ENCODE peak calls at places on chromosomes 4 and X, in ten cellular contexts. One of them, this sample, is unnamed.

GRCh38 chrX:25344191-25344936 is 328.6 kb upstream of the ARX start:
- DNase-seq in OCI-LY7: no peak
- DNase-seq in AG04449: no peak
- DNase-seq in coronary artery: no peak
- DNase-seq in mucosa of descending colon: no peak
- DNase-seq in upper lobe of left lung: no peak
- DNase-seq in esophagus squamous epithelium: no peak
- DNase-seq in dorsolateral prefrontal cortex: no peak
- DNase-seq in brain microvascular endothelial cell: no peak
- DNase-seq in A673: no peak
- DNase-seq in this sample: no peak

GRCh38 chrX:30513284-30513683 is 64.3 kb downstream of the TASL start:
- DNase-seq in dorsolateral prefrontal cortex: no peak
- DNase-seq in brain microvascular endothelial cell: no peak
- DNase-seq in mucosa of descending colon: no peak
- DNase-seq in OCI-LY7: peak
- DNase-seq in esophagus squamous epithelium: no peak
- DNase-seq in A673: peak
- DNase-seq in upper lobe of left lung: no peak
- DNase-seq in AG04449: no peak
- DNase-seq in coronary artery: no peak
- DNase-seq in this sample: no peak

GRCh38 chr4:13990596-13991589 is 363.4 kb upstream of the BOD1L1 start:
- DNase-seq in mucosa of descending colon: no peak
- DNase-seq in dorsolateral prefrontal cortex: no peak
- DNase-seq in OCI-LY7: no peak
- DNase-seq in AG04449: no peak
- DNase-seq in coronary artery: no peak
- DNase-seq in A673: peak
- DNase-seq in brain microvascular endothelial cell: peak
- DNase-seq in upper lobe of left lung: peak
- DNase-seq in esophagus squamous epithelium: no peak
- DNase-seq in this sample: peak

GRCh38 chrX:41332408-41332987 is 1.5 kb upstream of the DDX3X start:
- DNase-seq in mucosa of descending colon: peak
- DNase-seq in coronary artery: peak
- DNase-seq in AG04449: no peak
- DNase-seq in brain microvascular endothelial cell: peak
- DNase-seq in upper lobe of left lung: peak
- DNase-seq in A673: no peak
- DNase-seq in OCI-LY7: peak
- DNase-seq in esophagus squamous epithelium: peak
- DNase-seq in dorsolateral prefrontal cortex: no peak
- DNase-seq in this sample: no peak

GRCh38 chr4:78650106-78651021 is 98.8 kb downstream of the ANXA3 start:
- DNase-seq in mucosa of descending colon: no peak
- DNase-seq in upper lobe of left lung: no peak
- DNase-seq in A673: no peak
- DNase-seq in dorsolateral prefrontal cortex: no peak
- DNase-seq in OCI-LY7: no peak
- DNase-seq in AG04449: peak
- DNase-seq in coronary artery: no peak
- DNase-seq in esophagus squamous epithelium: no peak
- DNase-seq in brain microvascular endothelial cell: peak
- DNase-seq in this sample: no peak

GRCh38 chr4:155889036-155889793 is 14.3 kb upstream of the TDO2 start:
- DNase-seq in coronary artery: no peak
- DNase-seq in AG04449: peak
- DNase-seq in mucosa of descending colon: no peak
- DNase-seq in upper lobe of left lung: no peak
- DNase-seq in esophagus squamous epithelium: no peak
- DNase-seq in A673: peak
- DNase-seq in brain microvascular endothelial cell: peak
- DNase-seq in OCI-LY7: no peak
- DNase-seq in dorsolateral prefrontal cortex: no peak
- DNase-seq in this sample: peak

GRCh38 chr4:15040916-15041463 is 38.7 kb downstream of the CPEB2 start:
- DNase-seq in esophagus squamous epithelium: no peak
- DNase-seq in OCI-LY7: no peak
- DNase-seq in coronary artery: no peak
- DNase-seq in dorsolateral prefrontal cortex: no peak
- DNase-seq in upper lobe of left lung: no peak
- DNase-seq in brain microvascular endothelial cell: no peak
- DNase-seq in A673: no peak
- DNase-seq in mucosa of descending colon: no peak
- DNase-seq in AG04449: no peak
- DNase-seq in this sample: no peak

GRCh38 chr4:2259036-2259540 is 2.8 kb downstream of the MXD4 start:
- DNase-seq in dorsolateral prefrontal cortex: no peak
- DNase-seq in AG04449: no peak
- DNase-seq in upper lobe of left lung: peak
- DNase-seq in mucosa of descending colon: peak
- DNase-seq in esophagus squamous epithelium: no peak
- DNase-seq in OCI-LY7: no peak
- DNase-seq in coronary artery: peak
- DNase-seq in brain microvascular endothelial cell: no peak
- DNase-seq in A673: no peak
- DNase-seq in this sample: no peak

GRCh38 chr4:25564836-25565235 is 90.8 kb upstream of the SLC34A2 start:
- DNase-seq in upper lobe of left lung: no peak
- DNase-seq in dorsolateral prefrontal cortex: no peak
- DNase-seq in brain microvascular endothelial cell: no peak
- DNase-seq in esophagus squamous epithelium: no peak
- DNase-seq in OCI-LY7: no peak
- DNase-seq in coronary artery: no peak
- DNase-seq in mucosa of descending colon: no peak
- DNase-seq in A673: no peak
- DNase-seq in AG04449: no peak
- DNase-seq in this sample: no peak

GRCh38 chr4:25563071-25563564 is 92.5 kb upstream of the SLC34A2 start:
- DNase-seq in coronary artery: no peak
- DNase-seq in dorsolateral prefrontal cortex: no peak
- DNase-seq in brain microvascular endothelial cell: no peak
- DNase-seq in A673: no peak
- DNase-seq in AG04449: no peak
- DNase-seq in mucosa of descending colon: no peak
- DNase-seq in esophagus squamous epithelium: no peak
- DNase-seq in OCI-LY7: no peak
- DNase-seq in upper lobe of left lung: peak
- DNase-seq in this sample: no peak

GRCh38 chr4:25559508-25559907 is 96.1 kb upstream of the SLC34A2 start:
- DNase-seq in dorsolateral prefrontal cortex: no peak
- DNase-seq in AG04449: no peak
- DNase-seq in brain microvascular endothelial cell: no peak
- DNase-seq in upper lobe of left lung: no peak
- DNase-seq in esophagus squamous epithelium: no peak
- DNase-seq in A673: no peak
- DNase-seq in OCI-LY7: no peak
- DNase-seq in mucosa of descending colon: no peak
- DNase-seq in coronary artery: no peak
- DNase-seq in this sample: no peak

DNA sequence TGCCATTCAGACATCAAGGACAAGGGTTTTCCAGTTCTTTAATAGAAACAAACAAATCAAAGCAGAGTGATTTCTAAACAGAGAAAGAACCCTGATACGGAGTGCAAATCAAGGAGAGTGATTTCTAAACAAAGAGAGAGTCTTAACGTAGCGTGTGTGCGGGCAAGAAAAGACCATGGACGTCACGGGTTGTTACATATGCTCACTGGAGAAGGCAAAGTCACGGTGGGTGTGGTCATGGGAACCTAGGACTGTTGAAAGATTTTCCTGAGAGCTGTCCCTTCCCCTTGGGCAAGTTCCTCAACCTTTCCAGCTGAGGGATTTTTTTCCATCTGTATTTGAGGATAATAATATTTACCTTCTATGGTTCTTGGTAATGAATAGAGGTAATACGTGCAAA is 95.0 kb upstream of the SLC34A2 start:
- DNase-seq in dorsolateral prefrontal cortex: no peak
- DNase-seq in upper lobe of left lung: peak
- DNase-seq in brain microvascular endothelial cell: no peak
- DNase-seq in AG04449: no peak
- DNase-seq in mucosa of descending colon: no peak
- DNase-seq in coronary artery: no peak
- DNase-seq in A673: no peak
- DNase-seq in esophagus squamous epithelium: no peak
- DNase-seq in OCI-LY7: no peak
- DNase-seq in this sample: no peak
- TF ChIP-seq CTCF in dorsolateral prefrontal cortex: no peak
- TF ChIP-seq CTCF in upper lobe of left lung: no peak
- TF ChIP-seq CTCF in brain microvascular endothelial cell: no peak
- TF ChIP-seq CTCF in AG04449: no peak
- TF ChIP-seq CTCF in mucosa of descending colon: no peak
- TF ChIP-seq CTCF in coronary artery: no peak
- TF ChIP-seq CTCF in A673: no peak
- TF ChIP-seq CTCF in esophagus squamous epithelium: no peak
- TF ChIP-seq CTCF in OCI-LY7: no peak
- TF ChIP-seq CTCF in this sample: no peak

DNA sequence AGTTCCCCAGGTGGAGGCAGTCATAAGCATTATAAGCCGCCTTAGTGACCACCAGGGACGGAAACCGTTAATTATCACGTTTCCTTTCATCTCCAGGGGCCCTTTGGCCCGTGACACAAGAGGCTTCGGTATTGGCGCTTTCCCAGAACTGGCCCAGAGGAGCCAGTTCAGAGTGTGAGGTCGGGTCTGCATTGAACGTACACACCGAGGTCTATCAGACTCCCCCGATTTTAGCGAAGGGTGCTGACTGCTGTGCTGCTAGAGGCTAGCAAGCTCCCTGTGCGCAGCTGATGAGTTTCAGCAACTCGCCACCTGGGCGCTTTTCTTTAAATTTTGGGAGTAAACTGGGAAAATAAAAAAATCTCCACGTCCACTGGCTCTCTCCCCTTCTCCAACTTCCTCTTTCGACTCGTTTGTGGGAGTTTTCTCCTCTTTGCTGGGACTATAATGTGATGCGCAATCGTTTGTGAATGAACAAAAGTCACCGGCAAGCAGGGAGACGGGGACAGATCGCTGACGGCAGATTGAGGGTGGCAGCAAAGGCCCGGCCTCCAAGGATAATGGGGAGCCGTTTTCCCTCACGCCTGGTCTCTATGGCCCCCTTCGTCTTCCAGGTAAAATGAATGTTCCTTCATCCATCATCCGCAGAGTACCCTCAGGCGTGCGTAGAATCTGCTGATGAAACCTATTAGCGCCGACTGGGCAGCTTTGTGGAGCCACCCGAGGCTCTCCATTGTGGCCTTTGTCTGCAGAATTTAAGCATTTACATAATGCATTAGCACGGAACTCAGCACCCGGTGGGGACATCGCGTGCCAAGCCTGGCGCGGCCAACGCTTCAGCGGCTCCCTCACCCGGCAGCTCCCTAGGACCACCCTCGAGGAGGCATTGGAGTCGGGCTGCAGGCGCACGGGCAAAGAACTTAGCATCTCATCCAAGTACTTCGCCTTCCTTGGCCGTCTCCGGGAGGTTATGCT is 1.6 kb upstream of the LRAT start:
- DNase-seq in mucosa of descending colon: no peak
- DNase-seq in esophagus squamous epithelium: no peak
- DNase-seq in OCI-LY7: no peak
- DNase-seq in A673: peak
- DNase-seq in coronary artery: no peak
- DNase-seq in upper lobe of left lung: no peak
- DNase-seq in brain microvascular endothelial cell: no peak
- DNase-seq in AG04449: no peak
- DNase-seq in dorsolateral prefrontal cortex: no peak
- DNase-seq in this sample: no peak
- H3K4me3 ChIP-seq in mucosa of descending colon: no peak
- H3K4me3 ChIP-seq in esophagus squamous epithelium: no peak
- H3K4me3 ChIP-seq in OCI-LY7: no peak
- H3K4me3 ChIP-seq in A673: peak
- H3K4me3 ChIP-seq in coronary artery: peak
- H3K4me3 ChIP-seq in upper lobe of left lung: peak
- H3K4me3 ChIP-seq in brain microvascular endothelial cell: peak
- H3K4me3 ChIP-seq in AG04449: no peak
- H3K4me3 ChIP-seq in dorsolateral prefrontal cortex: peak
- H3K4me3 ChIP-seq in this sample: peak

GRCh38 chr4:93791570-93792195 is 36.9 kb upstream of the ATOH1 start:
- DNase-seq in AG04449: peak
- DNase-seq in A673: peak
- DNase-seq in esophagus squamous epithelium: no peak
- DNase-seq in mucosa of descending colon: no peak
- DNase-seq in brain microvascular endothelial cell: peak
- DNase-seq in dorsolateral prefrontal cortex: peak
- DNase-seq in coronary artery: no peak
- DNase-seq in upper lobe of left lung: peak
- DNase-seq in OCI-LY7: peak
- DNase-seq in this sample: no peak

GRCh38 chr4:93786149-93786548 is 42.4 kb upstream of the ATOH1 start:
- DNase-seq in coronary artery: no peak
- DNase-seq in mucosa of descending colon: no peak
- DNase-seq in A673: no peak
- DNase-seq in AG04449: no peak
- DNase-seq in dorsolateral prefrontal cortex: no peak
- DNase-seq in upper lobe of left lung: no peak
- DNase-seq in esophagus squamous epithelium: no peak
- DNase-seq in brain microvascular endothelial cell: no peak
- DNase-seq in OCI-LY7: no peak
- DNase-seq in this sample: no peak

GRCh38 chr4:93788712-93789111 is 39.8 kb upstream of the ATOH1 start:
- DNase-seq in coronary artery: no peak
- DNase-seq in brain microvascular endothelial cell: peak
- DNase-seq in upper lobe of left lung: no peak
- DNase-seq in dorsolateral prefrontal cortex: no peak
- DNase-seq in mucosa of descending colon: no peak
- DNase-seq in OCI-LY7: peak
- DNase-seq in A673: peak
- DNase-seq in esophagus squamous epithelium: no peak
- DNase-seq in AG04449: no peak
- DNase-seq in this sample: no peak
- TF ChIP-seq CTCF in coronary artery: no peak
- TF ChIP-seq CTCF in brain microvascular endothelial cell: peak
- TF ChIP-seq CTCF in upper lobe of left lung: peak
- TF ChIP-seq CTCF in dorsolateral prefrontal cortex: peak
- TF ChIP-seq CTCF in mucosa of descending colon: no peak
- TF ChIP-seq CTCF in OCI-LY7: peak
- TF ChIP-seq CTCF in A673: peak
- TF ChIP-seq CTCF in esophagus squamous epithelium: peak
- TF ChIP-seq CTCF in AG04449: peak
- TF ChIP-seq CTCF in this sample: peak

GRCh38 chr4:5720157-5720850 is 9.3 kb downstream of the EVC start:
- DNase-seq in brain microvascular endothelial cell: no peak
- DNase-seq in OCI-LY7: no peak
- DNase-seq in AG04449: no peak
- DNase-seq in coronary artery: no peak
- DNase-seq in mucosa of descending colon: no peak
- DNase-seq in A673: no peak
- DNase-seq in dorsolateral prefrontal cortex: no peak
- DNase-seq in upper lobe of left lung: no peak
- DNase-seq in esophagus squamous epithelium: no peak
- DNase-seq in this sample: no peak

GRCh38 chr4:5720980-5721379 is 10.0 kb downstream of the EVC start:
- DNase-seq in A673: no peak
- DNase-seq in esophagus squamous epithelium: no peak
- DNase-seq in AG04449: no peak
- DNase-seq in coronary artery: no peak
- DNase-seq in upper lobe of left lung: no peak
- DNase-seq in dorsolateral prefrontal cortex: no peak
- DNase-seq in brain microvascular endothelial cell: no peak
- DNase-seq in mucosa of descending colon: no peak
- DNase-seq in OCI-LY7: no peak
- DNase-seq in this sample: no peak

GRCh38 chr4:5718411-5718810 is 7.4 kb downstream of the EVC start:
- DNase-seq in coronary artery: no peak
- DNase-seq in esophagus squamous epithelium: no peak
- DNase-seq in AG04449: no peak
- DNase-seq in OCI-LY7: no peak
- DNase-seq in brain microvascular endothelial cell: no peak
- DNase-seq in mucosa of descending colon: no peak
- DNase-seq in A673: no peak
- DNase-seq in dorsolateral prefrontal cortex: no peak
- DNase-seq in upper lobe of left lung: no peak
- DNase-seq in this sample: no peak

GRCh38 chr4:5717449-5718158 is 6.6 kb downstream of the EVC start:
- DNase-seq in AG04449: no peak
- DNase-seq in esophagus squamous epithelium: no peak
- DNase-seq in coronary artery: no peak
- DNase-seq in mucosa of descending colon: no peak
- DNase-seq in upper lobe of left lung: no peak
- DNase-seq in brain microvascular endothelial cell: no peak
- DNase-seq in A673: no peak
- DNase-seq in OCI-LY7: no peak
- DNase-seq in dorsolateral prefrontal cortex: no peak
- DNase-seq in this sample: no peak

GRCh38 chr4:5719329-5720055 is 8.5 kb downstream of the EVC start:
- DNase-seq in A673: no peak
- DNase-seq in brain microvascular endothelial cell: no peak
- DNase-seq in dorsolateral prefrontal cortex: no peak
- DNase-seq in esophagus squamous epithelium: no peak
- DNase-seq in upper lobe of left lung: no peak
- DNase-seq in coronary artery: no peak
- DNase-seq in mucosa of descending colon: no peak
- DNase-seq in AG04449: no peak
- DNase-seq in OCI-LY7: no peak
- DNase-seq in this sample: no peak
- H3K4me3 ChIP-seq in A673: no peak
- H3K4me3 ChIP-seq in brain microvascular endothelial cell: no peak
- H3K4me3 ChIP-seq in dorsolateral prefrontal cortex: no peak
- H3K4me3 ChIP-seq in esophagus squamous epithelium: no peak
- H3K4me3 ChIP-seq in upper lobe of left lung: no peak
- H3K4me3 ChIP-seq in coronary artery: no peak
- H3K4me3 ChIP-seq in mucosa of descending colon: no peak
- H3K4me3 ChIP-seq in AG04449: no peak
- H3K4me3 ChIP-seq in OCI-LY7: no peak
- H3K4me3 ChIP-seq in this sample: no peak

This sample was measured in retinal pigment epithelial cell.